ENCODE peak calls at places on chromosomes 11 and 22, in six cellular contexts. Y is NCI-H1105 treated with DMSO at 0.1 percent for 48 hours, S is PC-3, H is activated T-cell treated with anti-CD3 and anti-CD28 coated beads for 1 hour, R is AG08395, Z is NCI-H748 treated with DMSO at 0.1 percent for 48 hours. T is an unnamed sample.

GRCh38 chr22:50139843-50140415 is 30.6 kb upstream of the PANX2 start:
- DNase-seq in R (no peak), S (peak), Y (peak), H (no peak), Z (peak), T (peak)

GRCh38 chr11:94762208-94762607 is 5.9 kb upstream of the AMOTL1 start:
- DNase-seq in Y (peak), R (no peak), Z (no peak), S (peak), H (no peak), T (no peak)

GRCh38 chr22:49473286-49473685 is 354.4 kb downstream of the BRD1 start:
- DNase-seq in Z (no peak), H (no peak), Y (no peak), S (no peak), R (no peak), T (no peak)

GRCh38 chr11:119432484-119433368 is 9.8 kb upstream of the THY1 start:
- DNase-seq in S (peak), R (peak), H (no peak), Z (no peak), Y (no peak), T (peak)

GRCh38 chr11:69494851-69495250 is 13.4 kb downstream of the LINC01488 start:
- DNase-seq in Y (no peak), H (no peak), R (no peak), Z (no peak), S (no peak), T (no peak)

GRCh38 chr11:18706330-18707243 is 8.0 kb downstream of the TMEM86A start:
- DNase-seq in R (peak), S (no peak), Z (peak), Y (peak), H (peak), T (no peak)

GRCh38 chr11:40877981-40878380 is 581.5 kb downstream of the LRRC4C start:
- DNase-seq in H (no peak), Y (peak), S (no peak), R (no peak), Z (no peak), T (no peak)

GRCh38 chr22:36197065-36197440 is 4.6 kb downstream of the APOL4 start:
- DNase-seq in S (no peak), Y (no peak), R (no peak), Z (no peak), H (no peak), T (no peak)

GRCh38 chr11:705646-706438 is at the start of gene EPS8L2:
- DNase-seq in H (no peak), Z (no peak), R (no peak), S (peak), Y (no peak), T (peak)

GRCh38 chr11:122069946-122070345 is 46.1 kb downstream of the BLID start:
- DNase-seq in Z (peak), R (peak), S (peak), Y (peak), H (no peak), T (peak)

GRCh38 chr11:64514596-64514995 is 76.4 kb upstream of the SLC22A12 start:
- DNase-seq in Y (no peak), Z (no peak), H (no peak), S (no peak), R (no peak), T (no peak)

GRCh38 chr11:66818231-66818955 is 24.8 kb upstream of the RCE1 start:
- DNase-seq in H (no peak), S (no peak), R (no peak), Y (no peak), Z (no peak), T (no peak)

T was measured in mammary epithelial cell.